ENCODE peak calls at places on chromosomes 5 and 9, in ten cellular contexts. U is NCI-H510A treated with DMSO at 0.1 percent for 48 hours; S is hepatic stellate cell; L is stomach; C is putamen; T is HS-5; G is stimulated activated CD4-positive, alpha-beta T cell treated with anti-CD3 and anti-CD28 coated beads, Interleukin-1b, Interleukin-23, amount 100 ng/mL, for 48 hours; V is glomerular endothelial cell; B is midbrain; Q is WTC11. F is an unnamed sample.

GRCh38 chr9:122406264-122406890 is 35.6 kb downstream of the PTGS1 start:
- DNase-seq in Q (no peak), S (no peak), B (no peak), L (no peak), T (no peak), C (no peak), G (no peak), U (no peak), V (no peak), F (no peak)

GRCh38 chr5:75265731-75266130 is 29.1 kb upstream of the ANKRD31 start:
- DNase-seq in L (no peak), T (peak), S (peak), U (no peak), B (no peak), C (peak), Q (no peak), G (no peak), V (no peak), F (no peak)

GRCh38 chr5:150146862-150147579 is 8.6 kb downstream of the PDGFRB start:
- DNase-seq in Q (no peak), U (no peak), C (peak), T (no peak), V (no peak), L (no peak), B (peak), S (no peak), G (no peak), F (no peak)

GRCh38 chr9:20253635-20254034 is 368.7 kb downstream of the MLLT3 start:
- DNase-seq in V (no peak), S (no peak), Q (no peak), G (no peak), L (no peak), B (no peak), U (no peak), T (no peak), C (no peak), F (no peak)

GRCh38 chr9:129988607-129989361 is 54.2 kb downstream of the FNBP1 start:
- DNase-seq in S (no peak), Q (no peak), U (no peak), T (no peak), G (peak), B (no peak), C (no peak), L (no peak), V (no peak), F (peak)

GRCh38 chr5:10719965-10720364 is 41.1 kb downstream of the DAP start:
- DNase-seq in V (peak), Q (no peak), G (no peak), U (no peak), S (peak), T (peak), L (peak), C (no peak), B (no peak), F (no peak)

GRCh38 chr5:172280937-172281336 is 2.6 kb downstream of the UBTD2 start:
- DNase-seq in S (no peak), Q (no peak), V (no peak), L (no peak), B (no peak), C (no peak), U (no peak), T (no peak), G (no peak), F (no peak)

GRCh38 chr5:16178745-16179372 is 732 bp downstream of the MARCHF11 start:
- DNase-seq in U (peak), B (peak), S (peak), Q (peak), C (peak), G (peak), L (peak), V (no peak), T (no peak), F (peak)

GRCh38 chr9:76143834-76144233 is 250.4 kb downstream of the RFK start:
- DNase-seq in T (no peak), C (no peak), L (no peak), Q (no peak), B (no peak), G (no peak), V (no peak), S (no peak), U (no peak), F (no peak)

F was measured in activated CD4-positive, alpha-beta T cell treated with anti-CD3 and anti-CD28 coated beads for 48 hours.